ENCODE peak calls at places on chromosomes 16 and 17, in ten cellular contexts. T, N, J, S, L, B, K, R, Q and Y are unnamed samples.

GRCh38 chr16:57392694-57393093 is 11.9 kb upstream of the CCL17 start:
- DNase-seq in T (no peak), N (peak; percentile 69), J (no peak), S (no peak), L (no peak), B (peak; percentile 40), K (no peak), R (no peak), Q (no peak), Y (no peak)

GRCh38 chr17:10151667-10152496 is 46.5 kb downstream of the GAS7 start:
- DNase-seq in T (no peak), N (no peak), J (no peak), S (no peak), L (peak; percentile 26), B (no peak), K (no peak), R (no peak), Q (no peak), Y (peak; percentile 42)

GRCh38 chr16:2587891-2588565 is 50.2 kb downstream of the PDPK1 start:
- DNase-seq in T (no peak), N (peak; percentile 33), J (no peak), S (no peak), L (no peak), B (no peak), K (no peak), R (peak; percentile 33), Q (no peak), Y (no peak)

GRCh38 chr17:32504166-32504990 is 17.6 kb downstream of the CDK5R1 start:
- DNase-seq in T (no peak), N (no peak), J (no peak), S (no peak), L (no peak), B (no peak), K (no peak), R (peak; percentile 48), Q (no peak), Y (no peak)

GRCh38 chr17:2903193-2903974 is 107.1 kb downstream of the RAP1GAP2 start:
- DNase-seq in T (no peak), N (no peak), J (no peak), S (no peak), L (no peak), B (peak; percentile 92), K (no peak), R (no peak), Q (no peak), Y (no peak)

GRCh38 chr16:53057658-53058057 is 2.9 kb downstream of the CHD9 start:
- DNase-seq in T (no peak), N (no peak), J (no peak), S (no peak), L (no peak), B (no peak), K (no peak), R (no peak), Q (no peak), Y (no peak)

GRCh38 chr17:73534575-73534940 is 109.7 kb downstream of the SDK2 start:
- DNase-seq in T (no peak), N (no peak), J (no peak), S (no peak), L (no peak), B (no peak), K (no peak), R (no peak), Q (no peak), Y (no peak)

GRCh38 chr17:39953471-39953888 is 9.3 kb upstream of the GSDMA start:
- DNase-seq in T (no peak), N (no peak), J (no peak), S (no peak), L (no peak), B (no peak), K (no peak), R (no peak), Q (no peak), Y (no peak)

GRCh38 chr17:77297693-77298666 is 157.2 kb downstream of the SEC14L1 start:
- DNase-seq in T (no peak), N (no peak), J (peak; percentile 11), S (no peak), L (no peak), B (no peak), K (no peak), R (no peak), Q (no peak), Y (no peak)

GRCh38 chr17:45775148-45775547 is 9.0 kb upstream of the CRHR1 start:
- DNase-seq in T (no peak), N (no peak), J (no peak), S (no peak), L (no peak), B (peak; percentile 10), K (no peak), R (no peak), Q (no peak), Y (no peak)

GRCh38 chr17:15453246-15453645 is 14.2 kb downstream of the CDRT4 start:
- DNase-seq in T (no peak), N (no peak), J (no peak), S (no peak), L (no peak), B (no peak), K (no peak), R (no peak), Q (peak; percentile 29), Y (no peak)

GRCh38 chr17:44137891-44138709 is 3.6 kb upstream of the HROB start:
- DNase-seq in T (peak; percentile 87), N (peak; percentile 72), J (peak; percentile 98), S (peak; percentile 20), L (peak; percentile 73), B (peak; percentile 77), K (peak; percentile 88), R (peak; percentile 78), Q (peak; percentile 100), Y (peak; percentile 66)

GRCh38 chr16:54655171-54655590 is 275.5 kb upstream of the IRX5 start:
- DNase-seq in T (peak; percentile 38), N (no peak), J (no peak), S (no peak), L (no peak), B (peak; percentile 36), K (peak; percentile 40), R (no peak), Q (no peak), Y (no peak)

GRCh38 chr16:1825864-1826690 is 548 bp downstream of the HAGH start:
- DNase-seq in T (peak; percentile 38), N (no peak), J (no peak), S (no peak), L (peak; percentile 63), B (peak; percentile 78), K (no peak), R (peak; percentile 94), Q (peak; percentile 48), Y (no peak)

GRCh38 chr17:41476866-41477815 is 3.8 kb downstream of the KRT35 start:
- DNase-seq in T (no peak), N (no peak), J (no peak), S (no peak), L (no peak), B (no peak), K (no peak), R (peak; percentile 64), Q (no peak), Y (no peak)

GRCh38 chr17:55286681-55287589 is 22.2 kb downstream of the HLF start:
- DNase-seq in T (no peak), N (no peak), J (peak; percentile 80), S (no peak), L (peak; percentile 86), B (peak; percentile 80), K (no peak), R (no peak), Q (peak; percentile 42), Y (no peak)

GRCh38 chr16:65845466-65846209 is 520.9 kb upstream of the CDH5 start:
- DNase-seq in T (no peak), N (no peak), J (no peak), S (no peak), L (no peak), B (no peak), K (no peak), R (no peak), Q (peak; percentile 1), Y (no peak)

GRCh38 chr17:70238228-70238627 is 68.9 kb downstream of the KCNJ2 start:
- DNase-seq in T (no peak), N (no peak), J (peak; percentile 2), S (no peak), L (no peak), B (no peak), K (no peak), R (no peak), Q (no peak), Y (no peak)

GRCh38 chr16:58501242-58502131 is 1.5 kb downstream of the NDRG4 start:
- DNase-seq in T (peak; percentile 64), N (peak; percentile 55), J (no peak), S (no peak), L (peak; percentile 33), B (peak; percentile 87), K (no peak), R (peak; percentile 82), Q (no peak), Y (no peak)

GRCh38 chr16:25151996-25152395 is 40.5 kb downstream of the LCMT1 start:
- DNase-seq in T (no peak), N (no peak), J (no peak), S (no peak), L (no peak), B (no peak), K (no peak), R (no peak), Q (peak; percentile 58), Y (no peak)
- H3K27ac ChIP-seq in T (no peak overlapping the region), N (no peak overlapping the region), J (no peak overlapping the region), S (no peak overlapping the region), L (no peak overlapping the region), B (no peak overlapping the region), K (no peak overlapping the region), R (no peak overlapping the region), Q (no peak overlapping the region), Y (no peak overlapping the region)

GRCh38 chr17:48178327-48178726 is 70.8 kb downstream of the SNX11 start:
- DNase-seq in T (no peak), N (no peak), J (no peak), S (no peak), L (no peak), B (no peak), K (no peak), R (no peak), Q (no peak), Y (no peak)
- H3K9me3 ChIP-seq in T (no peaks in the 10 kb centered on the region), N (no peaks in the 10 kb centered on the region), J (no peaks in the 10 kb centered on the region), S (no peaks in the 10 kb centered on the region), L (no peaks in the 10 kb centered on the region), B (no peaks in the 10 kb centered on the region), K (no peaks in the 10 kb centered on the region), R (no peaks in the 10 kb centered on the region), Q (no peaks in the 10 kb centered on the region), Y (no peaks in the 10 kb centered on the region)

DNA sequence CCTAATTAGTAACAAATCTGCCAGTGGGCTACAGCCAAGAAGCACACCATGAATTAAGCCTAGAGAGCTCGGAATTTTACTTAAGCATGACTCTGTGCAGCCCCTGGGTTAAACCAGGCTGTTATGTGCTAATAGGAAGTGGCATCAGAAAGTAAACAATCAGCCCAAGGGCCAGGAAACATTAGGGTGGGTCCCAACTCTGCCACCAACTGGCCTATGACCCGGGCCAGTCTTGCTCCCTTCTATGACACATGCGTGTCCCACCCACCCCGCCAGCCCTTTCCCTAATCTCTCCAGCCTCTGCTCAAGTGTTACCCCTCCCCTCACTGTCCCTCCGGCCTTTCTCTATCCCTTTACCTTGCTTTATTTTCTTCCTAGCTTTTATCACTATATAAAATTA is 13.7 kb downstream of the TOP3A start:
- DNase-seq in T (no peak), N (no peak), J (no peak), S (no peak), L (no peak), B (no peak), K (no peak), R (no peak), Q (no peak), Y (no peak)
- TF ChIP-seq POLR2A in T (no peak), N (no peak), J (no peak), S (no peak), L (no peak), B (no peak), K (no peak), R (no peak), Q (no peak), Y (no peak)

GRCh38 chr16:84988328-84989080 is 22.8 kb downstream of the ZDHHC7 start:
- DNase-seq in T (no peak), N (no peak), J (no peak), S (no peak), L (no peak), B (no peak), K (no peak), R (no peak), Q (no peak), Y (no peak)
- H3K27ac ChIP-seq in T (no peak overlapping the region), N (no peak overlapping the region), J (peak overlapping the region; percentile 29), S (no peak overlapping the region), L (no peak overlapping the region), B (no peak overlapping the region), K (no peak overlapping the region), R (no peak overlapping the region), Q (no peak overlapping the region), Y (no peak overlapping the region)